ENCODE peak calls at places on chromosomes 16 and 17, in five cellular contexts. Q, K, U, H and Y are unnamed samples.

GRCh38 chr17:65183736-65184135 is 46.6 kb downstream of the RGS9 start:
- DNase-seq in H (no peak), K (peak; percentile 76), Q (peak; percentile 98), U (peak; percentile 68), Y (no peak)

GRCh38 chr17:57986841-57987581 is 1.0 kb downstream of the VEZF1 start:
- DNase-seq in H (peak; percentile 39), U (peak; percentile 89), K (peak; percentile 78), Q (peak; percentile 84), Y (peak; percentile 57)

GRCh38 chr17:66468241-66469087 is 166.1 kb downstream of the PRKCA start:
- DNase-seq in U (peak; percentile 40), K (no peak), Q (peak; percentile 43), H (peak; percentile 72), Y (no peak)

GRCh38 chr17:9389116-9389515 is 186.5 kb downstream of the STX8 start:
- DNase-seq in H (no peak), U (peak; percentile 91), K (no peak), Q (no peak), Y (no peak)

GRCh38 chr17:80389011-80389995 is 25.7 kb upstream of the ENDOV start:
- DNase-seq in Q (no peak), K (no peak), U (peak; percentile 26), H (no peak), Y (no peak)

GRCh38 chr17:38735161-38735997 is 5.2 kb downstream of the CISD3 start:
- DNase-seq in U (no peak), Q (peak; percentile 44), K (peak; percentile 82), H (peak; percentile 82), Y (peak; percentile 69)

GRCh38 chr16:75801307-75801706 is 75.0 kb upstream of the CPHXL start:
- DNase-seq in Q (no peak), H (no peak), K (no peak), U (no peak), Y (no peak)

GRCh38 chr17:33328129-33328528 is 35.0 kb upstream of the ASIC2 start:
- DNase-seq in Q (peak; percentile 51), K (peak; percentile 62), U (no peak), H (no peak), Y (no peak)

GRCh38 chr16:56814537-56815432 is 50.2 kb upstream of the SLC12A3 start:
- DNase-seq in K (peak; percentile 44), H (no peak), U (peak; percentile 56), Q (peak; percentile 16), Y (no peak)

GRCh38 chr16:4021070-4021779 is 95.0 kb downstream of the ADCY9 start:
- DNase-seq in U (no peak), H (no peak), K (no peak), Q (no peak), Y (peak; percentile 92)

GRCh38 chr17:57462007-57462579 is 205.8 kb downstream of the MSI2 start:
- DNase-seq in K (no peak), H (no peak), U (no peak), Q (no peak), Y (no peak)

GRCh38 chr16:73480381-73480780 is 432.5 kb upstream of the ZFHX3 start:
- DNase-seq in H (no peak), Q (peak; percentile 18), K (peak; percentile 9), U (no peak), Y (no peak)

GRCh38 chr17:50037321-50038107 is 18.4 kb upstream of the ITGA3 start:
- DNase-seq in Q (no peak), U (peak; percentile 81), H (no peak), K (no peak), Y (peak; percentile 49)

GRCh38 chr17:82959990-82960418 is 119.4 kb upstream of the METRNL start:
- DNase-seq in U (no peak), Q (no peak), K (no peak), H (no peak), Y (no peak)

GRCh38 chr17:50945779-50946222 is 79.6 kb upstream of the TOB1 start:
- DNase-seq in Q (no peak), U (no peak), H (no peak), K (no peak), Y (no peak)

GRCh38 chr17:42210046-42210445 is 15.8 kb upstream of the GHDC start:
- DNase-seq in K (no peak), H (no peak), Q (no peak), U (no peak), Y (no peak)

GRCh38 chr17:30296499-30297038 is 4.8 kb upstream of the BLMH start:
- DNase-seq in K (no peak), Q (no peak), U (no peak), H (no peak), Y (no peak)

GRCh38 chr17:27873746-27874145 is 19.4 kb downstream of the LYRM9 start:
- DNase-seq in H (no peak), Q (no peak), U (peak; percentile 57), K (no peak), Y (no peak)

GRCh38 chr16:72876221-72876620 is 171.7 kb downstream of the ZFHX3 start:
- DNase-seq in U (peak; percentile 96), Q (no peak), H (no peak), K (no peak), Y (peak; percentile 32)

GRCh38 chr17:82517230-82517865 is 2.2 kb upstream of the FOXK2 start:
- DNase-seq in Q (no peak), U (no peak), H (no peak), K (no peak), Y (no peak)

GRCh38 chr16:9136596-9136995 is 45.2 kb downstream of the HAPSTR1 start:
- DNase-seq in H (no peak), K (no peak), U (no peak), Q (no peak), Y (no peak)

GRCh38 chr17:9360610-9361571 is 214.7 kb downstream of the STX8 start:
- DNase-seq in U (peak; percentile 72), Q (peak; percentile 45), K (no peak), H (no peak), Y (no peak)

GRCh38 chr16:53744449-53744848 is 40.5 kb downstream of the FTO start:
- DNase-seq in Q (peak; percentile 89), H (no peak), U (no peak), K (no peak), Y (no peak)

GRCh38 chr16:30748634-30749445 is 615 bp downstream of the PHKG2 start:
- DNase-seq in U (peak; percentile 50), H (peak; percentile 64), K (peak; percentile 70), Q (peak; percentile 73), Y (peak; percentile 46)

GRCh38 chr17:71409712-71410111 is 711.1 kb upstream of the SOX9 start:
- DNase-seq in K (no peak), Q (no peak), U (peak; percentile 92), H (no peak), Y (no peak)

GRCh38 chr16:82630688-82631087 is 3.9 kb downstream of the CDH13 start:
- DNase-seq in H (no peak), Q (no peak), U (no peak), K (no peak), Y (no peak)

GRCh38 chr16:2142942-2143868 is 5.2 kb upstream of the RAB26 start:
- DNase-seq in U (no peak), H (peak; percentile 38), Q (no peak), K (no peak), Y (no peak)

GRCh38 chr16:6528217-6528616 is 804.4 kb upstream of the RBFOX1 start:
- DNase-seq in U (no peak), Q (no peak), H (no peak), K (no peak), Y (no peak)

GRCh38 chr17:49951362-49952080 is 17.5 kb upstream of the DLX4 start:
- DNase-seq in K (no peak), Q (no peak), U (no peak), H (no peak), Y (no peak)

GRCh38 chr17:19311421-19312215 is 50.9 kb downstream of the B9D1 start:
- DNase-seq in H (no peak), U (peak; percentile 40), Q (no peak), K (no peak), Y (no peak)

GRCh38 chr17:17836818-17837379 is at the start of gene SREBF1:
- DNase-seq in Q (peak; percentile 74), K (peak; percentile 94), U (peak; percentile 53), H (peak; percentile 86), Y (peak; percentile 79)

GRCh38 chr17:56785396-56785795 is 48.3 kb downstream of the C17orf67 start:
- DNase-seq in K (no peak), U (peak; percentile 49), H (no peak), Q (no peak), Y (no peak)

GRCh38 chr17:7977039-7977438 is 25.4 kb upstream of the GUCY2D start:
- DNase-seq in U (no peak), H (no peak), K (no peak), Q (no peak), Y (peak; percentile 58)

GRCh38 chr16:1614226-1615102 is 2.3 kb downstream of the CRAMP1 start:
- DNase-seq in U (peak; percentile 38), K (peak; percentile 73), H (peak; percentile 50), Q (peak; percentile 42), Y (peak; percentile 22)

GRCh38 chr17:50208611-50209061 is 7.2 kb upstream of the COL1A1 start:
- DNase-seq in H (peak; percentile 93), Q (peak; percentile 65), U (no peak), K (no peak), Y (no peak)

GRCh38 chr17:64400644-64401043 is 10.0 kb upstream of the PECAM1 start:
- DNase-seq in U (no peak), Q (no peak), K (no peak), H (no peak), Y (no peak)

GRCh38 chr17:75482098-75482943 is 25.9 kb downstream of the TMEM94 start:
- DNase-seq in K (no peak), Q (no peak), U (no peak), H (no peak), Y (no peak)
- H3K9ac ChIP-seq in K (peak overlapping the region; percentile 12), Q (no peak overlapping the region), U (no peak overlapping the region), H (peak overlapping the region; percentile 15), Y (no peak overlapping the region)

GRCh38 chr17:2025622-2026309 is 632 bp upstream of the RTN4RL1 start:
- DNase-seq in U (peak; percentile 54), H (peak; percentile 54), Q (peak; percentile 70), K (peak; percentile 74), Y (peak; percentile 76)
- H3K9ac ChIP-seq in U (peak overlapping the region; percentile 16), H (peak overlapping the region; percentile 26), Q (no peak overlapping the region), K (no peak overlapping the region), Y (no peak overlapping the region)

GRCh38 chr16:69402448-69402847 is 16.6 kb upstream of the TERF2 start:
- DNase-seq in U (no peak), Q (no peak), K (no peak), H (no peak), Y (no peak)
- H3K9ac ChIP-seq in U (no peak overlapping the region), Q (no peak overlapping the region), K (no peak overlapping the region), H (no peak overlapping the region), Y (no peak overlapping the region)

DNA sequence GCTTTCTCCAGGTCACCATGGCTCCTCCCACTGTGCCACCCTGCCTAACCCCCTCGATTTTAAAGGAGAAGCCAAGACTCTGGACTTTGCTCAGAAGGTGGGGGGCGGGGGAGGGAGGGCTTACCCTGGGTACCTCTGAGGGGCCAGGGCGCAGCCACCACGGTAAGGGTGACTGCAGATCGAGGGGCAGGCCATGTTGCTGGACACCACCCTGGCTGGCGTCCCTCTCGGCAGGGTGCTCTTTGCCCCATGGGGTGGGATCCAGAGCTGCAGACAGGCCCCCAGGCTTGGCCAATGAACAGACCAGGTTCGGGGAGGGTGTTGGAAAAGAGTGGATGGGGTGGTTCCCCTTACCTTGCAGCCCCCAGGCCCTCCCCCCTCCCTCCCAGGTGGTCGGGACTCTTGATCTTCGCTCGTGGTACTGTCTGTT is 392 bp upstream of the GRB7 start:
- DNase-seq in U (no peak), H (no peak), K (no peak), Q (no peak), Y (no peak)
- H3K9ac ChIP-seq in U (no peak overlapping the region), H (peak overlapping the region; percentile 80), K (no peak overlapping the region), Q (no peak overlapping the region), Y (peak overlapping the region; percentile 98)

GRCh38 chr16:89114159-89114981 is 20.7 kb downstream of the ACSF3 start:
- DNase-seq in Q (peak; percentile 88), H (no peak), U (peak; percentile 81), K (peak; percentile 76), Y (no peak)
- H3K9ac ChIP-seq in Q (no peak overlapping the region), H (peak overlapping the region; percentile 67), U (no peak overlapping the region), K (no peak overlapping the region), Y (no peak overlapping the region)

GRCh38 chr17:55784666-55785065 is 33.8 kb downstream of the PCTP start:
- DNase-seq in H (no peak), Q (no peak), U (no peak), K (no peak), Y (no peak)
- H3K9ac ChIP-seq in H (no peak overlapping the region), Q (no peak overlapping the region), U (no peak overlapping the region), K (no peak overlapping the region), Y (no peak overlapping the region)